ENCODE peak calls at places on chromosomes 12 and 14, in six cellular contexts. S, T, P, W, M and F are unnamed samples. For H3K4me1 and H3K27me3, the result is how much of the 10 kb centered on the place peaks cover.

GRCh38 chr14:99207456-99207855 is 64.5 kb downstream of the BCL11B start:
- DNase-seq in S (no peak), T (no peak), P (no peak), W (peak), M (no peak), F (no peak)

GRCh38 chr12:62977419-62977818 is 42.5 kb upstream of the PPM1H start:
- DNase-seq in S (no peak), T (no peak), P (no peak), W (no peak), M (no peak), F (no peak)

GRCh38 chr12:130945793-130946492 is 7.8 kb upstream of the ADGRD1 start:
- DNase-seq in S (no peak), T (no peak), P (no peak), W (no peak), M (peak), F (no peak)

GRCh38 chr12:40032433-40033259 is 73.2 kb downstream of the SLC2A13 start:
- DNase-seq in S (no peak), T (no peak), P (no peak), W (no peak), M (no peak), F (no peak)

GRCh38 chr12:75011120-75011519 is 198.5 kb downstream of the KCNC2 start:
- DNase-seq in S (no peak), T (no peak), P (no peak), W (no peak), M (no peak), F (no peak)

GRCh38 chr12:116135209-116135930 is 142.1 kb downstream of the MED13L start:
- DNase-seq in S (no peak), T (no peak), P (no peak), W (no peak), M (peak), F (no peak)

GRCh38 chr12:3617565-3617964 is 126.6 kb downstream of the PRMT8 start:
- DNase-seq in S (no peak), T (no peak), P (no peak), W (no peak), M (no peak), F (no peak)

GRCh38 chr12:120055639-120056038 is 60.9 kb downstream of the RAB35 start:
- DNase-seq in S (no peak), T (no peak), P (no peak), W (no peak), M (no peak), F (no peak)

GRCh38 chr14:22428681-22429315 is 160.2 kb downstream of the DAD1 start:
- DNase-seq in S (no peak), T (no peak), P (no peak), W (no peak), M (no peak), F (no peak)

GRCh38 chr12:124804011-124804621 is 59.5 kb downstream of the SCARB1 start:
- DNase-seq in S (no peak), T (no peak), P (peak), W (no peak), M (peak), F (peak)

GRCh38 chr14:91354979-91355685 is 62.5 kb downstream of the CCDC88C start:
- DNase-seq in S (no peak), T (no peak), P (no peak), W (no peak), M (no peak), F (no peak)

GRCh38 chr12:57008113-57008687 is 1.9 kb upstream of the ZBTB39 start:
- DNase-seq in S (no peak), T (no peak), P (no peak), W (peak), M (no peak), F (no peak)

GRCh38 chr12:100403446-100403845 is 46.6 kb downstream of the SLC17A8 start:
- DNase-seq in S (no peak), T (no peak), P (no peak), W (no peak), M (no peak), F (no peak)

GRCh38 chr12:76455582-76456345 is 103.8 kb downstream of the OSBPL8 start:
- DNase-seq in S (no peak), T (no peak), P (no peak), W (peak), M (no peak), F (no peak)

GRCh38 chr12:79776111-79776510 is 85.3 kb upstream of the PAWR start:
- DNase-seq in S (no peak), T (no peak), P (no peak), W (no peak), M (no peak), F (no peak)

GRCh38 chr14:103538291-103539055 is 9.5 kb downstream of the TRMT61A start:
- DNase-seq in S (no peak), T (no peak), P (no peak), W (no peak), M (peak), F (no peak)

GRCh38 chr14:103537175-103537990 is 8.4 kb downstream of the TRMT61A start:
- DNase-seq in S (no peak), T (no peak), P (no peak), W (no peak), M (no peak), F (no peak)

GRCh38 chr14:103541494-103541943 is 12.5 kb downstream of the TRMT61A start:
- DNase-seq in S (no peak), T (no peak), P (no peak), W (no peak), M (no peak), F (no peak)

GRCh38 chr14:103540816-103541493 is 12.0 kb downstream of the TRMT61A start:
- DNase-seq in S (no peak), T (no peak), P (peak), W (no peak), M (no peak), F (no peak)

DNA sequence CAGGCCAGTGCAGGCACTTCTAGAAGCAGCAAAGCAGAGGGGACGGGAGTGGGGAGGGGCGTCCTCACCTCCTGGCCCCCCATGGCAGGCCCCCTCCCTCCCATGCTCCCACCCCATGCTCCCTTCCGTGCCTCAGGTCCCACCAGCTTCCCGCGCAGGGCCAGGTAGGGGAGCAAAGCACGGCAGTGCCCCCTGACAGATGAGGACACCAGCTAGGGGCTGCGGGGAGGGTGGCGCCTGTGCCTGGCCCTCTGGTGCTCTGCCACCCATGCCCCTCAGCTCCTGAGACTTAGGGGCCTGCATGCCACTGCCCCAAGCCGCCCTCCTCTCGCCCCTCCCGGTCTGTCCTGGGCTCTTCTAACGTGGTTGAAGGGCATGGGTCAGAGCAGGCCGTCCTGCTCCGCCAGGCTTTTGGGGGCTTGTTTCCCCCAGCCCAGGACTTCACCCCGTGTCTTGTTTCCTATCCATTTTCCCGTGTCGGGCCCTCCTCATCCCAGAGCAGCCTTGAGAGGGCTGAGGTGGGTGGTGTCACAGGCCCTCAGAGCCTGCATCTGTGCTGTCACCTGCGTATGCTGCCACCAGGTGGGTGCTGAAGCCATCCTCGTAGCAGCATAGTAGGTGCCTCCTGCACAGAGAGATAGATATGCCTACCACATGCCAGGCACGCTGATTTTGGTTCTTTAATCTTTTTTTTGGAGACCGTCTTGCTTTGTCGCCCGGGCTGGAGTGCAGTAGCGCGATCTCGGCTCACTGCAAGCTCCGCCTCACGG is 10.2 kb downstream of the TRMT61A start:
- DNase-seq in S (no peak), T (no peak), P (no peak), W (no peak), M (no peak), F (no peak)
- H3K4me1 ChIP-seq in S (half or more), T (half or more), P (under half), W (under half), M (under half), F (under half)

DNA sequence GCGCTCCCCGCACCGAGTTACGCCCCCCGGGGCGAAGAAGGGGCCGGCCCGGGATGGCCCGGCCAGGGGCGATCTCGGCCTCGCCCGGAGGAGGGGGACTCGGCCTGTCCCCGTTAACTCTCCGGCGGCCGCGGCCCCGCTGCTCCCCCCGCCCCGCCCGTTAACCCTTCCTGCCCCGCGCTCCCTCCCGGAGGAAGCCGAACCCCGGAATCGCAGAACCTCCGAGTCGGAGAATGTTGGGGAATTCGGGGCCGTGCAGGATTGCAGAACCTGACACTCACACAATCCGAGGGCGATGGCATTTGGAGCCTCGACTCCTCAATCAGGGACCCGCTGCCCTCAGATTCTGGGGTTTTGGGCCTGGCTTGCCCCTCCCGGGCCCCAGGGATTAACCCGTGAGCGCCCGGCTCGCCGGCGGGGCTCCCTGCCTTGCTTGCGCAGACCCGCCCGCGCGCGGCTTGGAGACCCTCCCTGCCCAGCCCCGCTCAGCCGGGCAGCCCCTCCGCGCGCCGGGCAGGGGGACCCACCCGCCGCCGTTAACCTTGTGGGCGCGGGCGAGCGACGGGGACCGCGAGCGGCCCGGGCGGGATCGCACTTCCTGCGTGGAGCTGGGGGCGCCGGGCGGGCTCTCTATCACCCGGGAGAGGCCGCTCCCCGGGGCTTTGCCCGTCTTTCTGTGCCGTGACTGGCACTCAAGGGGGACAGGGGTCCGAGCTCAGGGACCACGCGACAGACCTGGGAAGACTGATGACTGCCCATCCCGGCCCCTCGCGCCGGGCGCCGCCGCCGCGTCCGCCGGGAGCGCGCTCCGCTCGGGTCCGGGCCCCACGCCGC is 18.8 kb downstream of the BEGAIN start:
- DNase-seq in S (no peak), T (no peak), P (no peak), W (no peak), M (no peak), F (no peak)
- H3K27me3 ChIP-seq in S (half or more), T (half or more), P (under half), W (half or more), M (under half), F (under half)

GRCh38 chr14:59356783-59357182 is 108.4 kb downstream of the GPR135 start:
- DNase-seq in S (no peak), T (no peak), P (no peak), W (no peak), M (no peak), F (no peak)
- TF ChIP-seq CTCF in S (no peak), T (no peak), P (no peak), W (no peak), M (no peak), F (no peak)

DNA sequence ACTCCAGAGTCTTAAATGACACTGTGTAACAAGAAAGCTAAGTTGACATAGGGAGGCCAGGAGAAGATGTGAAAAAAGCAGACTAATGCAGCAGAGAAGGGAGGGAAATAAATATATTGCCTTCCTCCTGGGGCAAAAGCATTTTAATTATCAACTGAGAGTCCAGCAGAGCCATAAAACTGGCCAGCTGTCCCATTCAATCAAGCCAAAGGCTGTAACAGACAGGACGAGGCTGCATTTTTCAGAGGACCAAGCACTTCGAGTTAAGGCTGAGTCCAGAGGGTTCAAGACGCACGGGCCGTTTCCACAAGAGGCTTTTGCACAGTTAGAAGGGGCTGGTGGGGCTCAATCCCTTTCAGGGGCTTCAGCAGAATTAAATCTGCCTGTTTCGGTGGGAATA is 20.4 kb downstream of the MAP3K9 start:
- DNase-seq in S (no peak), T (no peak), P (no peak), W (no peak), M (no peak), F (no peak)
- H3K4me1 ChIP-seq in S (under half), T (under half), P (under half), W (under half), M (under half), F (under half)